ENCODE peak calls at places on chromosomes 7 and 10, in five cellular contexts. M is immature natural killer cell; L is AG20443; E is activated effector memory CD4-positive, alpha-beta T cell treated with Interleukin-2 at 50 U/mL for 16 hours; W is HTR-8/SVneo. T is an unnamed sample.

GRCh38 chr10:88117227-88117626 is 253.8 kb downstream of the PTEN start:
- DNase-seq in M (no peak), W (no peak), L (no peak), E (no peak), T (no peak)

GRCh38 chr7:13067036-13067435 is 379.6 kb downstream of the ARL4A start:
- DNase-seq in M (no peak), L (no peak), W (no peak), E (no peak), T (no peak)

GRCh38 chr7:136086712-136087111 is 109.6 kb upstream of the MTPN start:
- DNase-seq in L (peak; percentile 88), M (peak; percentile 45), W (peak; percentile 86), E (no peak), T (peak; percentile 23)

GRCh38 chr10:124697443-124697836 is 46.7 kb downstream of the FAM53B start:
- DNase-seq in W (no peak), M (no peak), E (no peak), L (no peak), T (no peak)

GRCh38 chr7:95772298-95772770 is at the start of gene DYNC1I1:
- DNase-seq in E (no peak), M (no peak), W (peak; percentile 36), L (peak; percentile 84), T (peak; percentile 23)

GRCh38 chr10:6120691-6121090 is 31.9 kb downstream of the RBM17 start:
- DNase-seq in M (no peak), L (no peak), W (no peak), E (no peak), T (no peak)

GRCh38 chr7:150390206-150390605 is 11.1 kb downstream of the ZNF775 start:
- DNase-seq in M (no peak), E (no peak), L (no peak), W (no peak), T (no peak)

GRCh38 chr10:129361676-129362376 is 105.2 kb upstream of the MGMT start:
- DNase-seq in L (no peak), E (no peak), M (no peak), W (no peak), T (no peak)

GRCh38 chr10:35345383-35345742 is 9.1 kb downstream of the CCNY start:
- DNase-seq in M (no peak), W (no peak), L (no peak), E (no peak), T (no peak)

GRCh38 chr7:135936497-135937217 is 40.5 kb downstream of the MTPN start:
- DNase-seq in M (no peak), E (no peak), W (no peak), L (no peak), T (no peak)

GRCh38 chr7:150955519-150956394 is 22.4 kb downstream of the KCNH2 start:
- DNase-seq in L (no peak), E (no peak), W (no peak), M (no peak), T (no peak)

GRCh38 chr7:95265634-95266033 is 58.7 kb downstream of the PON1 start:
- DNase-seq in E (no peak), M (no peak), W (no peak), L (no peak), T (no peak)

GRCh38 chr7:108630002-108630401 is 60.3 kb downstream of the DNAJB9 start:
- DNase-seq in M (no peak), L (no peak), E (no peak), W (no peak), T (no peak)

GRCh38 chr7:111137296-111138195 is 46.6 kb downstream of the LRRN3 start:
- DNase-seq in M (peak; percentile 0), E (peak; percentile 1), W (no peak), L (no peak), T (no peak)

GRCh38 chr10:4512557-4513286 is 313.3 kb upstream of the AKR1E2 start:
- DNase-seq in E (no peak), W (peak; percentile 41), M (no peak), L (peak; percentile 62), T (no peak)

GRCh38 chr10:96283351-96283750 is 12.0 kb upstream of the BLNK start:
- DNase-seq in L (no peak), M (no peak), E (no peak), W (no peak), T (no peak)

GRCh38 chr10:17335065-17335464 is 107.0 kb downstream of the VIM start:
- DNase-seq in M (no peak), E (no peak), L (peak; percentile 79), W (peak; percentile 10), T (no peak)

GRCh38 chr7:2710901-2711551 is 23.0 kb downstream of the AMZ1 start:
- DNase-seq in E (peak; percentile 34), W (no peak), M (peak; percentile 62), L (no peak), T (no peak)

GRCh38 chr7:156034397-156034796 is 222.1 kb upstream of the SHH start:
- DNase-seq in M (no peak), E (no peak), L (no peak), W (no peak), T (no peak)

GRCh38 chr10:32314588-32314987 is 32.4 kb downstream of the EPC1 start:
- DNase-seq in M (no peak), L (no peak), W (no peak), E (no peak), T (no peak)

GRCh38 chr7:26612742-26613141 is 251.6 kb downstream of the SKAP2 start:
- DNase-seq in E (no peak), M (no peak), L (no peak), W (no peak), T (no peak)

GRCh38 chr7:2754086-2754485 is 66.1 kb downstream of the AMZ1 start:
- DNase-seq in W (no peak), L (no peak), E (no peak), M (no peak), T (no peak)

GRCh38 chr7:38658916-38659315 is 27.7 kb upstream of the AMPH start:
- DNase-seq in W (no peak), M (no peak), L (no peak), E (no peak), T (no peak)

GRCh38 chr7:116876664-116877442 is 14.5 kb downstream of the CAPZA2 start:
- DNase-seq in W (no peak), L (no peak), M (no peak), E (no peak), T (no peak)

GRCh38 chr10:114304017-114304565 is 65.0 kb downstream of the VWA2 start:
- DNase-seq in W (peak; percentile 68), E (peak; percentile 44), M (peak; percentile 60), L (peak; percentile 78), T (peak; percentile 68)

GRCh38 chr7:5213286-5213645 is 23.2 kb downstream of the WIPI2 start:
- DNase-seq in M (no peak), W (no peak), L (no peak), E (no peak), T (no peak)

GRCh38 chr10:74558897-74559296 is 267.5 kb upstream of the KAT6B start:
- DNase-seq in L (no peak), E (no peak), M (no peak), W (no peak), T (no peak)

GRCh38 chr7:26291699-26292538 is at the start of gene SNX10:
- DNase-seq in M (peak; percentile 74), E (peak; percentile 67), L (peak; percentile 59), W (peak; percentile 48), T (no peak)

GRCh38 chr7:77425151-77426051 is 9.3 kb upstream of the GSAP start:
- DNase-seq in M (no peak), L (peak; percentile 35), E (no peak), W (no peak), T (no peak)

GRCh38 chr7:14125998-14126397 is 136.5 kb upstream of the ETV1 start:
- DNase-seq in L (peak; percentile 9), E (no peak), W (no peak), M (no peak), T (no peak)

GRCh38 chr7:21365866-21366624 is 61.8 kb upstream of the SP4 start:
- DNase-seq in M (no peak), L (no peak), E (no peak), W (peak; percentile 51), T (no peak)

GRCh38 chr10:129968937-129969527 is 5.0 kb upstream of the EBF3 start:
- DNase-seq in E (no peak), L (peak; percentile 88), M (no peak), W (no peak), T (no peak)

GRCh38 chr7:71784781-71785180 is 627.4 kb downstream of the CALN1 start:
- DNase-seq in W (no peak), L (no peak), E (no peak), M (no peak), T (no peak)

GRCh38 chr7:39130304-39130703 is 152.6 kb downstream of the POU6F2 start:
- DNase-seq in L (no peak), E (no peak), M (no peak), W (no peak), T (no peak)

GRCh38 chr10:81498152-81498551 is 376.8 kb upstream of the NRG3 start:
- DNase-seq in W (no peak), E (no peak), L (no peak), M (no peak), T (no peak)

GRCh38 chr10:6044651-6045599 is 17.2 kb downstream of the IL2RA start:
- DNase-seq in M (no peak), L (no peak), W (no peak), E (no peak), T (no peak)

GRCh38 chr10:63636812-63637211 is 115.6 kb downstream of the REEP3 start:
- DNase-seq in E (no peak), W (no peak), M (no peak), L (no peak), T (no peak)

T was measured in omental fat pad.